ENCODE peak calls at places on chromosomes 12 and 14, in six cellular contexts. U is H1, G is K562, M is endothelial cell of umbilical vein, F is WTC11, Q is HepG2. B is an unnamed sample.

GRCh38 chr12:40614923-40615322 is 77.3 kb upstream of the CNTN1 start:
- DNase-seq in F (no peak), M (no peak), U (no peak), Q (no peak), G (no peak), B (no peak)

GRCh38 chr12:86137936-86138335 is 118.3 kb downstream of the MGAT4C start:
- DNase-seq in M (peak), F (no peak), G (no peak), U (no peak), Q (no peak), B (no peak)

GRCh38 chr12:19529933-19530630 is 90.8 kb downstream of the AEBP2 start:
- DNase-seq in M (peak), U (no peak), Q (no peak), F (no peak), G (no peak), B (no peak)

GRCh38 chr12:67691220-67691619 is 42.7 kb downstream of the DYRK2 start:
- DNase-seq in Q (no peak), M (no peak), U (no peak), G (no peak), F (no peak), B (no peak)

GRCh38 chr14:54447231-54447692 is 6.1 kb upstream of the CNIH1 start:
- DNase-seq in U (no peak), M (no peak), Q (peak), F (no peak), G (no peak), B (peak)

GRCh38 chr12:10501031-10501430 is 4.7 kb upstream of the EIF2S3B start:
- DNase-seq in F (no peak), U (no peak), M (peak), Q (no peak), G (no peak), B (no peak)

GRCh38 chr12:27525373-27525772 is 1.4 kb downstream of the PPFIBP1 start:
- DNase-seq in F (peak), M (peak), U (no peak), Q (no peak), G (no peak), B (peak)

GRCh38 chr12:54060975-54061778 is 7.5 kb downstream of the HOXC4 start:
- DNase-seq in G (no peak), F (no peak), Q (no peak), U (no peak), M (no peak), B (no peak)

GRCh38 chr12:47755655-47756562 is 2.8 kb downstream of the RAPGEF3 start:
- DNase-seq in M (no peak), F (no peak), U (no peak), G (no peak), Q (no peak), B (no peak)

GRCh38 chr14:101707285-101707842 is 54.1 kb upstream of the PPP2R5C start:
- DNase-seq in U (no peak), Q (peak), F (peak), M (peak), G (no peak), B (peak)

GRCh38 chr14:68109132-68109531 is 289.6 kb downstream of the RAD51B start:
- DNase-seq in M (peak), G (no peak), U (no peak), F (no peak), Q (no peak), B (no peak)
- TF ChIP-seq JUN in M (no peak), G (no peak), U (no peak), F (no peak), Q (no peak), B (no peak)

GRCh38 chr14:23300687-23301223 is 1.9 kb downstream of the PPP1R3E start:
- DNase-seq in Q (peak), M (peak), U (no peak), F (no peak), G (no peak), B (no peak)

GRCh38 chr14:23299986-23300686 is 2.5 kb downstream of the PPP1R3E start:
- DNase-seq in F (no peak), Q (no peak), U (no peak), M (no peak), G (no peak), B (no peak)

GRCh38 chr14:23299558-23299957 is 3.1 kb downstream of the PPP1R3E start:
- DNase-seq in U (no peak), M (peak), G (no peak), F (no peak), Q (peak), B (peak)

GRCh38 chr14:23297878-23298277 is 4.8 kb downstream of the PPP1R3E start:
- DNase-seq in F (no peak), M (no peak), U (no peak), Q (no peak), G (no peak), B (no peak)

DNA sequence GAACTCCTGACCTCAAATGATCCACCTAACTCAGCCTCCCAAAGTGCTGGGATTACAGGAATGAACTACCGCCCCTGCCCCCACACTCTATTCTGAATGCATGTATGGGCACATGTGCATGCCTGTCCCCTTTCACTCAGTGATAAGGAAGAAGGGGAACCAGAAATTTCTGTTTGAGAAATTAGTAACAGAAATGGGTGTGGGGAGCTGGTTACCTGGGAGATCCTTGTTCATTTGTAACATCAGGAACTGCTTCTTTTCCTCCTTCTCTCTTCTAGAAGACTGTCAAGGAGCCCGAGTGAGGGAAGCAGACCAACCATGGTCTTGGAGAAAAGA is 3.5 kb downstream of the PPP1R3E start:
- DNase-seq in F (no peak), Q (no peak), G (no peak), M (no peak), U (no peak), B (no peak)
- TF ChIP-seq JUN in F (no peak), Q (no peak), G (no peak), M (no peak), U (no peak), B (no peak)

GRCh38 chr12:129186952-129187351 is 333.7 kb downstream of the GLT1D1 start:
- DNase-seq in G (no peak), U (no peak), F (no peak), M (no peak), Q (no peak), B (peak)
- TF ChIP-seq JUN in G (no peak), U (no peak), F (no peak), M (no peak), Q (no peak), B (no peak)

GRCh38 chr14:100098171-100098570 is 32.9 kb downstream of the EVL start:
- DNase-seq in U (no peak), F (no peak), M (no peak), G (no peak), Q (no peak), B (no peak)

GRCh38 chr14:100092832-100093231 is 27.6 kb downstream of the EVL start:
- DNase-seq in G (no peak), Q (no peak), M (no peak), F (no peak), U (no peak), B (no peak)

GRCh38 chr14:100091386-100091785 is 26.2 kb downstream of the EVL start:
- DNase-seq in G (no peak), M (no peak), U (no peak), Q (no peak), F (no peak), B (no peak)

GRCh38 chr14:100096656-100097055 is 31.4 kb downstream of the EVL start:
- DNase-seq in G (no peak), F (no peak), U (no peak), M (no peak), Q (no peak), B (no peak)

GRCh38 chr14:100093322-100093721 is 28.1 kb downstream of the EVL start:
- DNase-seq in F (no peak), Q (no peak), U (no peak), G (no peak), M (no peak), B (no peak)
- TF ChIP-seq JUN in F (no peak), Q (no peak), U (no peak), G (no peak), M (no peak), B (no peak)

DNA sequence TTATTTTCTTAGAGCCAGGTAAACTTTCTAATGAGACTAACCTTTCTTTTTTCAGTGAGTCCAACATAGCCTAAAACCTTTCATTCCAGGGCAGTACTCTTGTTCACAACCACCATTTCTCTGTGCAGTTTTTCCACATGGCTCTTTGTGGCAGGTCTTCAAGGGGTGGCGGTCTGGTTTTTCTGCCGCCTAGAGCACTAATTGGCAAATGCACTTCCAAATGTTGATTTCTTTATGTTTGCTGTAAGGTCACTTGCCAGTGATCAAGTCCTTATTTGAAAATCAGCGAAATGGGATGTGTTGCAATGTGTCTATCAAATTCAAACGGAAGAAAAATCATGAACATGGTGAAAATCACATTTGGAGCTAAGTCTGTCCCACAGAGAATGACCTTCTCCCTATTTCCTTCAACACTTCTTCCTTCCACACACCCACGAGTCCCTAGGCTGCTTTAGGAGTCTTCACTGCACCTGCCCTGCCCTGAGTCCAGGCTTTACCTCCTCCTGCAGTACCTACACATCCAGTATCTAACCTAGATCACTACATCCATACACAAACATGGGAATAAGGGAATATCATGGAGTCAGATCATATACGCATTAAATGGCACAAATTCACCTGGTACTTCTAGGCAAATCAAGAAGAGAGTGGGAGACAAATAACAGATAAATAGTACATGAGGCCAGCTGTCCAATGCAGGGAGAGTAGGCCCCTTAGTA is 1.9 kb downstream of the SRGAP1 start:
- DNase-seq in F (no peak), M (peak), G (no peak), Q (no peak), U (no peak), B (no peak)
- TF ChIP-seq JUN in F (no peak), M (no peak), G (no peak), Q (no peak), U (no peak), B (no peak)

GRCh38 chr12:3091650-3092207 is 14.6 kb downstream of the TSPAN9 start:
- DNase-seq in M (no peak), F (no peak), G (no peak), Q (no peak), U (no peak), B (no peak)
- TF ChIP-seq JUN in M (no peak), F (no peak), G (no peak), Q (no peak), U (no peak), B (no peak)

GRCh38 chr12:119463211-119463914 is 128.8 kb downstream of the CCDC60 start:
- DNase-seq in M (no peak), U (no peak), Q (no peak), G (no peak), F (no peak), B (no peak)

DNA sequence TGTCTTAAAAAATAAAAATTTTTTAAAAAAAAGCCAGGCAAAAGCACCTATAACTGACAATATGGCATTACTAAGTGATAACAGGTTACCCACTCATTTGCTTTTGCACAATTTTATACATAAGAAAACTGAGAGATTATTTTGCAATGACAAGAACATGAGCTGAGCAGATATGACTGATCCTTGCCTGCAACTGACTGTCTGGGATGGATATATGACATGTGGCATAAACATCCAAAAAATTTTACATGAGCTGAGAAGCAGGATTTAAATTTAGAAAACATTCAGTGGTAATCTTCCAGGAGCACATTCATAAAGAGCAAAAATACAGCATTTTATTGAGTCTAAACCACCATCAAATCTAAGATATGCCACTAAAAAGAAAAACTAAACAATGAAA is 125.3 kb upstream of the TMEM233 start:
- DNase-seq in F (no peak), Q (no peak), U (no peak), M (no peak), G (no peak), B (no peak)
- TF ChIP-seq JUN in F (no peak), Q (no peak), U (no peak), M (no peak), G (no peak), B (no peak)

GRCh38 chr12:110421701-110422100 is 18.2 kb upstream of the ANAPC7 start:
- DNase-seq in Q (no peak), M (no peak), G (no peak), U (no peak), F (no peak), B (no peak)
- TF ChIP-seq JUN in Q (no peak), M (no peak), G (no peak), U (no peak), F (no peak), B (no peak)